ENCODE peak calls at places on chromosomes 1 and 21, in nine cellular contexts. X, P, V, T, B, K, F, S and Z are unnamed samples.
A peak's percentile ranks its signal among the peaks of the same experiment; 100 is the strongest.

GRCh38 chr1:245888809-245889208 is 618.3 kb downstream of the SMYD3 start:
- DNase-seq in X (no peak), P (peak; percentile 36), V (peak; percentile 38), T (no peak), B (peak; percentile 25), K (no peak), F (peak; percentile 77), S (no peak), Z (no peak)

GRCh38 chr1:77504986-77505385 is 177.5 kb downstream of the ZZZ3 start:
- DNase-seq in X (no peak), P (no peak), V (no peak), T (no peak), B (no peak), K (no peak), F (peak; percentile 78), S (no peak), Z (no peak)

GRCh38 chr1:162587347-162587746 is 25.8 kb downstream of the UAP1 start:
- DNase-seq in X (no peak), P (no peak), V (no peak), T (no peak), B (no peak), K (peak; percentile 64), F (peak; percentile 76), S (peak; percentile 65), Z (no peak)

GRCh38 chr1:183498342-183498991 is 26.2 kb downstream of the SMG7 start:
- DNase-seq in X (no peak), P (no peak), V (no peak), T (peak; percentile 15), B (no peak), K (no peak), F (no peak), S (no peak), Z (no peak)

GRCh38 chr1:53088616-53089300 is 26.7 kb downstream of the PODN start:
- DNase-seq in X (no peak), P (no peak), V (no peak), T (no peak), B (no peak), K (no peak), F (no peak), S (no peak), Z (no peak)

GRCh38 chr21:34200288-34200905 is 127.0 kb downstream of the MRPS6 start:
- DNase-seq in X (no peak), P (no peak), V (no peak), T (no peak), B (no peak), K (no peak), F (no peak), S (no peak), Z (no peak)

GRCh38 chr1:61287734-61288133 is 205.4 kb downstream of the NFIA start:
- DNase-seq in X (no peak), P (no peak), V (no peak), T (no peak), B (no peak), K (no peak), F (peak; percentile 95), S (no peak), Z (no peak)

GRCh38 chr1:46262508-46262907 is 14.9 kb downstream of the RAD54L start:
- DNase-seq in X (no peak), P (no peak), V (no peak), T (no peak), B (no peak), K (no peak), F (no peak), S (no peak), Z (no peak)

GRCh38 chr1:29648798-29649374 is 412.6 kb downstream of the PTPRU start:
- DNase-seq in X (no peak), P (no peak), V (no peak), T (no peak), B (no peak), K (no peak), F (no peak), S (no peak), Z (no peak)

DNA sequence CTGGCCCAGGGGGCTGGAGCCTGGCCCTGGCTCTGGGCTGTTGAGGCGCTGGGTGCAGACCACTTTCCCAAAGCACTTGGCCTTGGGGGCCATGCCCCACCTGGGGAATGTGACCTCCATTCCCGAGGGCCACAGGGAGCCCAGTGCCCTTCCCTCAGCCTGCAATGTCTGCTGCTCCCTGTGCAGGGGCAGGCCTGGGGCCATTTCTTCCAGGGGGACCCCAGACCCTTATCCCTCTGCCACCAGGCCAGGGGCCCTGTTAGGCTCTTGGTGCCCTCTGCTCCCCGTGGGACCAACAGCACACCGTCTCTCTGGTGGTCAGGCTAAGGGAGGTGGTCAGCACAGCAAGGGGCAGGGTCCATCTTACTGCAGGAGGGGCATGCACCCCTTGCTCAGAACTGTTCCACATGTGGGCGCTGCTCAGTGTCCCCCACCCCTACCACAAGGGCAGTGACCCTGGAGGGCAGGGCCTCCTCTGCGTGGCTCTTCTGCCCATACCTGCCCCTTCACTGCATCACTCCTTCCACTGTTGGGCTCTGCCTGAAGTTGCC is 1.1 kb upstream of the TMEM52 start:
- DNase-seq in X (peak; percentile 8), P (no peak), V (no peak), T (no peak), B (no peak), K (no peak), F (no peak), S (no peak), Z (no peak)
- H3K27ac ChIP-seq in X (peak overlapping the region; percentile 82), P (peak overlapping the region; percentile 84), V (no peak overlapping the region), T (peak overlapping the region; percentile 36), B (no peak overlapping the region), K (peak overlapping the region; percentile 74), F (no peak overlapping the region), S (peak overlapping the region; percentile 96), Z (no peak overlapping the region)

DNA sequence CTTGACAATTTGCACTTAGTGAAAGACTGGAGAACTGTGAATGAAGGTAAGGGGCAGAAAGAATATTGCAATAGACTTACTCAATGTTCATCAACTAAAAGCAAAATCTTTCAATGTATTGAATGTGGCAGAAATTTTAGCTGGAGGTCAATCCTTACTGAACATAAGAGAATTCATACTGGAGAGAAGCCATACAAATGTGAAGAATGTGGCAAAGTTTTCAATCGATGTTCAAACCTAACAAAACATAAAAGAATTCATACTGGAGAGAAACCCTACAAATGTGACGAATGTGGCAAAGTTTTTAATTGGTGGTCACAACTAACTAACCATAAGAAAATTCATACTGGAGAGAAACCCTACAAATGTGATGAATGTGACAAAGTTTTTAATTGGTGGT is 80.7 kb downstream of the JMJD4 start:
- DNase-seq in X (no peak), P (no peak), V (no peak), T (no peak), B (no peak), K (no peak), F (peak; percentile 19), S (no peak), Z (no peak)
- H3K9me3 ChIP-seq in X (peaks cover 11% of the 10 kb centered on the region), P (peaks cover 94% of the 10 kb centered on the region), V (peaks cover 22% of the 10 kb centered on the region), T (peaks cover 21% of the 10 kb centered on the region), B (peaks cover 9% of the 10 kb centered on the region), K (peaks cover 100% of the 10 kb centered on the region), F (peaks cover 94% of the 10 kb centered on the region), S (peaks cover 70% of the 10 kb centered on the region), Z (peaks cover 41% of the 10 kb centered on the region)

DNA sequence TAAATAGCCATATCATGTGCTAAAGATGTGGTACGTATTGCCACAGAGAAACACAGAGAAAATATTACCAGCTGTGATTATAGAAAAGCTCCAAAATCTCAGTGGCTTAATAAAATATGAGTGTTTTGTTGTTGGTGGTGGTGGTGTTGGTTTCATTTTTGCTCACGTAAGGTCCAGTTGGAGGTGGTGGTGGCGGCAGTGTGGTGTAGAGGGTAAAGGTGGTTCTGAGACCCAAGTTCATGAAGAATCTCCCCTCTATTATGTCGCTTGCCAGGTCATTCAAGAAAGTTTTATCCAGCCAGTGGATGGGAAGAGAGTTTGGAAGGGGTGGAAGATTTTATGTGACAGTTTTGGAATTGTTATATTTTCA is 217.6 kb upstream of the SAMSN1 start:
- DNase-seq in X (no peak), P (no peak), V (no peak), T (no peak), B (no peak), K (no peak), F (no peak), S (no peak), Z (no peak)
- H3K27ac ChIP-seq in X (no peak overlapping the region), P (no peak overlapping the region), V (no peak overlapping the region), T (no peak overlapping the region), B (no peak overlapping the region), K (no peak overlapping the region), F (no peak overlapping the region), S (no peak overlapping the region), Z (no peak overlapping the region)

GRCh38 chr1:32286763-32287162 is 5.1 kb upstream of the HDAC1 start:
- DNase-seq in X (no peak), P (no peak), V (no peak), T (no peak), B (no peak), K (no peak), F (no peak), S (no peak), Z (no peak)
- H3K9me3 ChIP-seq in X (no peaks in the 10 kb centered on the region), P (no peaks in the 10 kb centered on the region), V (no peaks in the 10 kb centered on the region), T (no peaks in the 10 kb centered on the region), B (no peaks in the 10 kb centered on the region), K (no peaks in the 10 kb centered on the region), F (no peaks in the 10 kb centered on the region), S (no peaks in the 10 kb centered on the region), Z (no peaks in the 10 kb centered on the region)

GRCh38 chr1:58585591-58586151 is 8.6 kb upstream of the TACSTD2 start:
- DNase-seq in X (no peak), P (no peak), V (no peak), T (no peak), B (no peak), K (no peak), F (peak; percentile 27), S (no peak), Z (no peak)
- H3K27ac ChIP-seq in X (peak overlapping the region; percentile 52), P (peak overlapping the region; percentile 83), V (no peak overlapping the region), T (no peak overlapping the region), B (no peak overlapping the region), K (peak overlapping the region; percentile 56), F (no peak overlapping the region), S (peak overlapping the region; percentile 70), Z (no peak overlapping the region)

DNA sequence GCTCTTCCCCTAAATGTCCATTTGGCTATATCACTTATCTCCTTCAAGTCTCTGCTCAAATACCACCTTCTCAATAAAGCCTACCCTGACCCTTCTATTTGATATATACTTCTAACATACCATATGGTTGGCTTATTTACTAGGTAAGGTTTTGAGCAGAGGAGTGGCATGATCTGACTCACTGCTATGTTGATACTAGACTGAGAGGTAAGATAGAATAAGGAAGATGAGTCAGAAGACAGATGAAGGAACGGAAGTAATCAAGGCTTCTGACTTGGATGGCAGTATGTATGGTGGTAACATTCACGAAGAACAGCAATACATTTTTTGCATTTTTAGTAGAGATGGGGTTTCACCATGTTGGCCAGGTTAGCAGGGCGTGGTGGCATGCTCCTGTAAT is 4.8 kb upstream of the HRNR start:
- DNase-seq in X (no peak), P (peak; percentile 4), V (no peak), T (no peak), B (no peak), K (no peak), F (peak; percentile 65), S (no peak), Z (no peak)
- H3K9me3 ChIP-seq in X (no peaks in the 10 kb centered on the region), P (no peaks in the 10 kb centered on the region), V (no peaks in the 10 kb centered on the region), T (no peaks in the 10 kb centered on the region), B (no peaks in the 10 kb centered on the region), K (no peaks in the 10 kb centered on the region), F (no peaks in the 10 kb centered on the region), S (no peaks in the 10 kb centered on the region), Z (no peaks in the 10 kb centered on the region)